ENCODE peak calls at places on chromosomes 13 and 19, in four cellular contexts. F is H1, W is GM12878, E is K562. T is an unnamed sample.

GRCh38 chr13:67069117-67069767 is 160.9 kb downstream of the PCDH9 start:
- DNase-seq in W (no peak), F (no peak), E (no peak), T (no peak)

GRCh38 chr13:42369071-42369795 is 97.3 kb downstream of the AKAP11 start:
- DNase-seq in W (no peak), F (no peak), E (no peak), T (no peak)

GRCh38 chr19:13026478-13026999 is 31.3 kb downstream of the NFIX start:
- DNase-seq in E (no peak), W (no peak), F (no peak), T (no peak)

GRCh38 chr19:18932216-18932841 is 8.7 kb downstream of the HOMER3 start:
- DNase-seq in F (peak), W (no peak), E (peak), T (peak)

GRCh38 chr19:5228932-5229777 is 111.5 kb downstream of the PTPRS start:
- DNase-seq in W (no peak), F (no peak), E (peak), T (no peak)

GRCh38 chr19:3073159-3073563 is 10.9 kb upstream of the TLE5 start:
- DNase-seq in E (peak), F (no peak), W (no peak), T (peak)

GRCh38 chr13:67620665-67621064 is 390.5 kb upstream of the PCDH9 start:
- DNase-seq in F (no peak), E (no peak), W (no peak), T (no peak)

GRCh38 chr19:45177817-45178261 is at the start of gene TRAPPC6A:
- DNase-seq in F (no peak), W (no peak), E (no peak), T (no peak)

GRCh38 chr13:67792151-67792665 is 562.1 kb upstream of the PCDH9 start:
- DNase-seq in W (no peak), E (no peak), F (no peak), T (no peak)

GRCh38 chr13:98089246-98089645 is 53.6 kb upstream of the FARP1 start:
- DNase-seq in W (no peak), F (no peak), E (no peak), T (no peak)

GRCh38 chr13:40269086-40269485 is 397.4 kb downstream of the FOXO1 start:
- DNase-seq in F (no peak), W (no peak), E (no peak), T (no peak)
- TF ChIP-seq NRF1 in F (no peak), W (no peak), E (no peak), T (no peak)

GRCh38 chr13:75797256-75797655 is 161.1 kb downstream of the LMO7 start:
- DNase-seq in W (no peak), F (no peak), E (no peak), T (no peak)

GRCh38 chr13:75800545-75800944 is 164.4 kb downstream of the LMO7 start:
- DNase-seq in F (peak), E (no peak), W (no peak), T (no peak)

GRCh38 chr13:75797719-75798118 is 161.6 kb downstream of the LMO7 start:
- DNase-seq in F (no peak), E (no peak), W (no peak), T (no peak)

GRCh38 chr13:75796825-75797224 is 160.7 kb downstream of the LMO7 start:
- DNase-seq in W (no peak), F (no peak), E (no peak), T (no peak)

GRCh38 chr13:75798353-75799245 is 162.5 kb downstream of the LMO7 start:
- DNase-seq in E (no peak), F (no peak), W (no peak), T (no peak)
- TF ChIP-seq NRF1 in E (no peak), F (no peak), W (no peak), T (no peak)

DNA sequence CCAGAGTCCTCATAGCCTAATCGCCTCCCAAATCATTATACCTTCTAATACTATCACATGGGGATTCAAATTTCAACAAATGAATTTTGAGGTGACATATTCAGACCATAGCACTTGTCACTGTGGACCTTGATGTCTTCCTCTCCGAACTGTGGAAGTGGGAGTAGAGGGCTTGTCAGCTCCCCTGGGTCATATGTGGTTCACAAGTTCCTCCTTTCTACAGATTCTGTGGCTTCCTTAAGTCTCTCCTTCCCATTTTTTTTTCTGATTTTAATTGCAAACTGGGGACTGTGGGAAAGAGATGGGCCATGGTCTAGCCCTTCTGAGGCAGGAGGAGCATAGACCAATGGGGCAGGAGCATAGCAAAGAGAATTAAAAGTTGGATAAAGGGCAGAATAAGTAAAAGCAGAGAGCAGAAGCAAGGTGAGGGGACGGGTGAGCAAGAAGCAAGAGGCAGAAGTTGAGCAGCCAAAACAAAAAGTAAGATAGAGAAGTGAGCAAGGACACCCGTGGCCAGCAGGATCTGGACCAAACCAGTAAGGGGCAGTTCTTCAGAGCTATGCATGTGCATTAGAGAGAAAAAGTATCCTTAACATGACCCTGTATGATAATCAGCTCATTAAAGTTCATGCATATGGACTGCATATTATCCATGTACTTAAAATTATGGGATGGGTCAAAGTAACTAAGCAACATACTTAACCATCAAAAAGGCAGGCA is 2.6 kb upstream of the SIGLEC7 start:
- DNase-seq in E (no peak), W (no peak), F (no peak), T (no peak)
- TF ChIP-seq NRF1 in E (no peak), W (no peak), F (no peak), T (no peak)

GRCh38 chr19:1474765-1475351 is 4.2 kb downstream of the C19orf25 start:
- DNase-seq in F (no peak), E (no peak), W (no peak), T (peak)

GRCh38 chr19:1475751-1476437 is 3.1 kb downstream of the C19orf25 start:
- DNase-seq in E (no peak), W (no peak), F (no peak), T (no peak)

GRCh38 chr19:1473424-1473851 is 5.6 kb downstream of the C19orf25 start:
- DNase-seq in W (no peak), F (no peak), E (no peak), T (peak)

GRCh38 chr19:1473056-1473400 is 6.0 kb downstream of the C19orf25 start:
- DNase-seq in F (no peak), E (no peak), W (no peak), T (no peak)

DNA sequence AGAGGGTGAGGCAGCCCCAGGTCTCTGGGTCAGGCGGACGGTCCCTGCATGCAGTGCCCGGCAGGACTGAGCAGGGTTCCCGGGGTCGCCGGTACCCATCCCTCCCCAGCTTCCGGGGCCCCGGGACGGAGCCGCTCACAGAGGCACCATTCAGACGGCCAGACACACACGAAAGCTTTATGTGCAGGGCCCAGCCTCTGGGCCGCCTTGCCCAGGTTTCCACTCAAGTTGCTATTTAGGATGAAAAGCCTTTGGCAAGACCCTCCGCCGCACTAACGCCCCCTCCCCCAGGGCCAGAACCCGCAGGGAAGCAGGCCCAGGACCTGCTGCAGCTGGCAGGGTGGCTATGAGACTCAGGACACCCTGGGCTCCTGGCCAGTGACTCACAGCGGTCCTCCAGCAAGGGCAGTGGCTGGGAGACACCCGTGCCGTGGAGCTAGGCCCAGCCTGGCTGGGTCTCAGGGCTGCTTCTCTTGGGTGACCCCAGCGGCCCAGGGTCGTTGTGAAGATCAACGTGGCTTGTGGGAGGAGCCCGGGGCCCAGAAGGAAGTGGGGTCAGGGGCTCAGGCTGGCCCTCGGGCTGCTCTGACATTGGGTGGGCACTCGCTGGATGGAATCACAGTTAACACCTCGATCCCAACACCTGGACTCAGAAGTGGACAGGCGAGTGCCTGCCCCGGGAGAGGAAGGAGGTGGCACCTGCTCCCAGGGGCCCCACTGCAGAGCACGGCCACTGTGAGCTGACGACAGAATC is 4.8 kb downstream of the C19orf25 start:
- DNase-seq in F (no peak), E (no peak), W (no peak), T (peak)
- TF ChIP-seq NRF1 in F (no peak), E (no peak), W (no peak), T (no peak)

GRCh38 chr19:31946491-31946890 is 398.9 kb upstream of the ZNF507 start:
- DNase-seq in W (no peak), E (no peak), F (no peak), T (no peak)
- TF ChIP-seq NRF1 in W (no peak), E (no peak), F (no peak), T (no peak)

T was measured in SK-N-SH.